ENCODE peak calls at places on chromosomes 3 and 15, in seven cellular contexts. One of them, this sample, is unnamed.

GRCh38 chr3:87437765-87438164 is 161.4 kb upstream of the POU1F1 start:
- DNase-seq in A549: no peak
- DNase-seq in IMR-90: no peak
- DNase-seq in body of pancreas: no peak
- DNase-seq in HCT116: no peak
- DNase-seq in adrenal gland: no peak
- DNase-seq in sigmoid colon: no peak
- DNase-seq in this sample: no peak

GRCh38 chr15:52134502-52135144 is 22.0 kb upstream of the BCL2L10 start:
- DNase-seq in A549: no peak
- DNase-seq in IMR-90: no peak
- DNase-seq in body of pancreas: peak
- DNase-seq in HCT116: no peak
- DNase-seq in adrenal gland: no peak
- DNase-seq in sigmoid colon: no peak
- DNase-seq in this sample: no peak

GRCh38 chr15:74631408-74631807 is 15.8 kb downstream of the CLK3 start:
- DNase-seq in A549: no peak
- DNase-seq in IMR-90: no peak
- DNase-seq in body of pancreas: no peak
- DNase-seq in HCT116: no peak
- DNase-seq in adrenal gland: no peak
- DNase-seq in sigmoid colon: no peak
- DNase-seq in this sample: no peak

GRCh38 chr3:159273608-159274007 is 471.8 kb downstream of the MFSD1 start:
- DNase-seq in A549: no peak
- DNase-seq in IMR-90: peak
- DNase-seq in body of pancreas: no peak
- DNase-seq in HCT116: no peak
- DNase-seq in adrenal gland: peak
- DNase-seq in sigmoid colon: no peak
- DNase-seq in this sample: no peak

GRCh38 chr3:135125171-135125801 is 330.2 kb downstream of the EPHB1 start:
- DNase-seq in A549: no peak
- DNase-seq in IMR-90: peak
- DNase-seq in body of pancreas: no peak
- DNase-seq in HCT116: no peak
- DNase-seq in adrenal gland: peak
- DNase-seq in sigmoid colon: no peak
- DNase-seq in this sample: no peak

GRCh38 chr3:17045705-17046104 is 160.9 kb downstream of the PLCL2 start:
- DNase-seq in A549: no peak
- DNase-seq in IMR-90: no peak
- DNase-seq in body of pancreas: no peak
- DNase-seq in HCT116: no peak
- DNase-seq in adrenal gland: no peak
- DNase-seq in sigmoid colon: no peak
- DNase-seq in this sample: no peak

GRCh38 chr15:60751985-60752952 is 273.3 kb upstream of the ICE2 start:
- DNase-seq in A549: no peak
- DNase-seq in IMR-90: peak
- DNase-seq in body of pancreas: peak
- DNase-seq in HCT116: no peak
- DNase-seq in adrenal gland: peak
- DNase-seq in sigmoid colon: peak
- DNase-seq in this sample: no peak

GRCh38 chr15:85691350-85692240 is 103.1 kb downstream of the KLHL25 start:
- DNase-seq in A549: no peak
- DNase-seq in IMR-90: no peak
- DNase-seq in body of pancreas: no peak
- DNase-seq in HCT116: no peak
- DNase-seq in adrenal gland: no peak
- DNase-seq in sigmoid colon: no peak
- DNase-seq in this sample: no peak

GRCh38 chr3:25156526-25157075 is 271.5 kb upstream of the RARB start:
- DNase-seq in A549: no peak
- DNase-seq in IMR-90: peak
- DNase-seq in body of pancreas: no peak
- DNase-seq in HCT116: no peak
- DNase-seq in adrenal gland: no peak
- DNase-seq in sigmoid colon: no peak
- DNase-seq in this sample: peak

GRCh38 chr3:23253214-23253613 is 50.1 kb downstream of the UBE2E2 start:
- DNase-seq in A549: no peak
- DNase-seq in IMR-90: no peak
- DNase-seq in body of pancreas: no peak
- DNase-seq in HCT116: no peak
- DNase-seq in adrenal gland: no peak
- DNase-seq in sigmoid colon: no peak
- DNase-seq in this sample: no peak

GRCh38 chr15:60740787-60741354 is 261.9 kb upstream of the ICE2 start:
- DNase-seq in A549: no peak
- DNase-seq in IMR-90: peak
- DNase-seq in body of pancreas: no peak
- DNase-seq in HCT116: no peak
- DNase-seq in adrenal gland: no peak
- DNase-seq in sigmoid colon: no peak
- DNase-seq in this sample: no peak

GRCh38 chr15:65028921-65029735 is at the start of gene MTFMT:
- DNase-seq in A549: peak
- DNase-seq in IMR-90: peak
- DNase-seq in body of pancreas: peak
- DNase-seq in HCT116: peak
- DNase-seq in adrenal gland: peak
- DNase-seq in sigmoid colon: peak
- DNase-seq in this sample: peak

GRCh38 chr3:179455954-179456353 is 4.7 kb upstream of the GNB4 start:
- DNase-seq in A549: no peak
- DNase-seq in IMR-90: no peak
- DNase-seq in body of pancreas: no peak
- DNase-seq in HCT116: no peak
- DNase-seq in adrenal gland: no peak
- DNase-seq in sigmoid colon: no peak
- DNase-seq in this sample: no peak

GRCh38 chr3:40042752-40043443 is 233.5 kb downstream of the MYRIP start:
- DNase-seq in A549: no peak
- DNase-seq in IMR-90: no peak
- DNase-seq in body of pancreas: no peak
- DNase-seq in HCT116: no peak
- DNase-seq in adrenal gland: no peak
- DNase-seq in sigmoid colon: no peak
- DNase-seq in this sample: no peak

GRCh38 chr15:85491663-85492062 is 111.3 kb downstream of the AKAP13 start:
- DNase-seq in A549: no peak
- DNase-seq in IMR-90: no peak
- DNase-seq in body of pancreas: no peak
- DNase-seq in HCT116: no peak
- DNase-seq in adrenal gland: no peak
- DNase-seq in sigmoid colon: no peak
- DNase-seq in this sample: no peak

GRCh38 chr15:63504247-63504978 is at the start of gene USP3:
- DNase-seq in A549: peak
- DNase-seq in IMR-90: peak
- DNase-seq in body of pancreas: peak
- DNase-seq in HCT116: peak
- DNase-seq in adrenal gland: peak
- DNase-seq in sigmoid colon: peak
- DNase-seq in this sample: peak

GRCh38 chr3:2908693-2909351 is 201.4 kb downstream of the IL5RA start:
- DNase-seq in A549: no peak
- DNase-seq in IMR-90: no peak
- DNase-seq in body of pancreas: no peak
- DNase-seq in HCT116: no peak
- DNase-seq in adrenal gland: no peak
- DNase-seq in sigmoid colon: no peak
- DNase-seq in this sample: no peak

GRCh38 chr3:55269096-55269495 is 218.0 kb downstream of the WNT5A start:
- DNase-seq in A549: no peak
- DNase-seq in IMR-90: no peak
- DNase-seq in body of pancreas: no peak
- DNase-seq in HCT116: no peak
- DNase-seq in adrenal gland: no peak
- DNase-seq in sigmoid colon: no peak
- DNase-seq in this sample: no peak

GRCh38 chr15:39880718-39881387 is 39.2 kb downstream of the GPR176 start:
- DNase-seq in A549: no peak
- DNase-seq in IMR-90: no peak
- DNase-seq in body of pancreas: no peak
- DNase-seq in HCT116: no peak
- DNase-seq in adrenal gland: no peak
- DNase-seq in sigmoid colon: no peak
- DNase-seq in this sample: no peak

GRCh38 chr3:71385040-71385685 is 198.4 kb downstream of the FOXP1 start:
- DNase-seq in A549: no peak
- DNase-seq in IMR-90: no peak
- DNase-seq in body of pancreas: no peak
- DNase-seq in HCT116: no peak
- DNase-seq in adrenal gland: no peak
- DNase-seq in sigmoid colon: no peak
- DNase-seq in this sample: no peak

GRCh38 chr15:77626002-77626401 is 6.7 kb downstream of the LINGO1 start:
- DNase-seq in A549: no peak
- DNase-seq in IMR-90: no peak
- DNase-seq in body of pancreas: no peak
- DNase-seq in HCT116: no peak
- DNase-seq in adrenal gland: no peak
- DNase-seq in sigmoid colon: no peak
- DNase-seq in this sample: no peak

GRCh38 chr15:38010390-38010789 is 76.0 kb downstream of the TMCO5A start:
- DNase-seq in A549: no peak
- DNase-seq in IMR-90: no peak
- DNase-seq in body of pancreas: no peak
- DNase-seq in HCT116: no peak
- DNase-seq in adrenal gland: no peak
- DNase-seq in sigmoid colon: no peak
- DNase-seq in this sample: no peak

GRCh38 chr3:78754066-78754743 is 1013.6 kb downstream of the ROBO1 start:
- DNase-seq in A549: no peak
- DNase-seq in IMR-90: peak
- DNase-seq in body of pancreas: no peak
- DNase-seq in HCT116: no peak
- DNase-seq in adrenal gland: no peak
- DNase-seq in sigmoid colon: no peak
- DNase-seq in this sample: no peak

GRCh38 chr3:184523825-184524615 is 37.6 kb upstream of the EPHB3 start:
- DNase-seq in A549: peak
- DNase-seq in IMR-90: peak
- DNase-seq in body of pancreas: no peak
- DNase-seq in HCT116: peak
- DNase-seq in adrenal gland: no peak
- DNase-seq in sigmoid colon: no peak
- DNase-seq in this sample: no peak

GRCh38 chr3:186361612-186362408 is at the start of gene DGKG:
- DNase-seq in A549: peak
- DNase-seq in IMR-90: no peak
- DNase-seq in body of pancreas: peak
- DNase-seq in HCT116: no peak
- DNase-seq in adrenal gland: peak
- DNase-seq in sigmoid colon: peak
- DNase-seq in this sample: peak

DNA sequence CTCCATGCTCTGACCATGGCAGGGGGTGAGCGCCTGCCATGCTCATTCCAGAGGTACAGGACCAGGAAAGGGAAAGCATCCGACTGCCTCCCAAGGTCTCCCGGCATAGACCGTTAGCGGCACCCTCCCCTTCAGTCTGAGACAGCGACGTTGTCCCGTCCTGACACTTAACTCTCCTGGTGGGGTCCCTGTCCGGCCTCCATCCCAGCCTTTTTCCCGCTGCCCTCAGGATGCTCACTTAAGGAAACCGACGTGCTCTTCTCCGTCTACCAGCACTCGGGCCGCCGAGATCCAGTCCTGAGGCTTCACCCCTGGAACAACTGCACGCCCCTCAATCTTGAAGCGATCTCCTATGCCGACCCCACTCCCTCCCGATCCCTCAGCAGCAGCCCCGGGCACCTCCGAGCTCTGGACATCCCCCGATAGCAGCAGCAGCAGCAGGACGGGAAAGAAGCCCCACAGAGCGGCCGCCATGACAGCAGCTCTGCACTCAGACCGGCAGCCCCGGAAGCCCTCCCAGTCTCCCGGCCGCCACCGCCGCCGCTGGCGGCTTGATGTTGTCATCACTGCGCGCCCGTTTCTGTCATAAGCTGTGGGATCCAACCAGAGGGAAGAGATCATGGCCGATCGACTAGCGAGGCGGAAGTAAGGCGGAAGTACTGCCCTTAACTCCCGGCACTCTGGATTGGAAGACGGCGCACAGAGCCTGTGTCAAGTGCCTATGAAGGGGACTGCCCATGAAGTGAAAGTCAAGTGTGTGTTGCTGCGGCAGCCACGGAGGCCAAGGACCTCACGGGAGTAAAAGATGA is at the start of the genes EMC7 and PGBD4:
- DNase-seq in A549: peak
- DNase-seq in IMR-90: peak
- DNase-seq in body of pancreas: peak
- DNase-seq in HCT116: peak
- DNase-seq in adrenal gland: peak
- DNase-seq in sigmoid colon: peak
- DNase-seq in this sample: peak
- TF ChIP-seq POLR2A in A549: peak
- TF ChIP-seq POLR2A in IMR-90: peak
- TF ChIP-seq POLR2A in body of pancreas: peak
- TF ChIP-seq POLR2A in HCT116: peak
- TF ChIP-seq POLR2A in adrenal gland: peak
- TF ChIP-seq POLR2A in sigmoid colon: peak
- TF ChIP-seq POLR2A in this sample: peak

GRCh38 chr15:101068961-101069734 is 150.0 kb downstream of the LRRK1 start:
- DNase-seq in A549: no peak
- DNase-seq in IMR-90: peak
- DNase-seq in body of pancreas: no peak
- DNase-seq in HCT116: no peak
- DNase-seq in adrenal gland: no peak
- DNase-seq in sigmoid colon: no peak
- DNase-seq in this sample: no peak
- TF ChIP-seq CTCF in A549: no peak
- TF ChIP-seq CTCF in IMR-90: peak
- TF ChIP-seq CTCF in body of pancreas: no peak
- TF ChIP-seq CTCF in HCT116: no peak
- TF ChIP-seq CTCF in adrenal gland: no peak
- TF ChIP-seq CTCF in sigmoid colon: no peak
- TF ChIP-seq CTCF in this sample: peak

GRCh38 chr3:64111083-64111482 is 87.8 kb upstream of the PSMD6 start:
- DNase-seq in A549: no peak
- DNase-seq in IMR-90: no peak
- DNase-seq in body of pancreas: no peak
- DNase-seq in HCT116: no peak
- DNase-seq in adrenal gland: no peak
- DNase-seq in sigmoid colon: no peak
- DNase-seq in this sample: no peak
- H3K4me3 ChIP-seq in A549: no peak
- H3K4me3 ChIP-seq in IMR-90: no peak
- H3K4me3 ChIP-seq in body of pancreas: no peak
- H3K4me3 ChIP-seq in HCT116: no peak
- H3K4me3 ChIP-seq in adrenal gland: no peak
- H3K4me3 ChIP-seq in sigmoid colon: no peak
- H3K4me3 ChIP-seq in this sample: no peak

DNA sequence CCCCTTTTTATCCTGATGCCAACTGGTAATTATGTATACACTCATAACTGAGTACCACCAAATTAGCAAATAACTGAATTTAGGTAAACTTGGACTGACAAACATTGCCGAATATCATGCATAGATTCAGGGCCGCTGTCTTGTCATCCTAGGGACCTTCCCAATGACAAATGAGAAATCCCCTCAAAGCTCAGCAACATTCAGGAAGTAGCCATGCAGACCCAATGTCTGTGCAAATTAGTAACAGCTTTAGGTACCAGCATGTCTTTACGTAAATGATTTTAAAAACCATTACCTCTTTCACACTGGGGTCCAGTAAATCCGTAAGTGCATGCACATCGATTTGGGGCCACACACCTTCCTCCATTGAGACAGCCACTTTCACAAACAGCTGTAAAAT is 49.5 kb downstream of the FBN1 start:
- DNase-seq in A549: no peak
- DNase-seq in IMR-90: no peak
- DNase-seq in body of pancreas: no peak
- DNase-seq in HCT116: no peak
- DNase-seq in adrenal gland: no peak
- DNase-seq in sigmoid colon: no peak
- DNase-seq in this sample: no peak
- TF ChIP-seq POLR2A in A549: no peak
- TF ChIP-seq POLR2A in IMR-90: no peak
- TF ChIP-seq POLR2A in body of pancreas: no peak
- TF ChIP-seq POLR2A in HCT116: no peak
- TF ChIP-seq POLR2A in adrenal gland: no peak
- TF ChIP-seq POLR2A in sigmoid colon: no peak
- TF ChIP-seq POLR2A in this sample: no peak